ENCODE peak calls at places on chromosomes 13 and 19, in four cellular contexts. One of them, this sample, is unnamed.

GRCh38 chr19:16153582-16154336 is 10.3 kb downstream of the HSH2D start:
- DNase-seq in neural progenitor cell: peak
- DNase-seq in choroid plexus epithelial cell: no peak
- DNase-seq in fibroblast of mammary gland: no peak
- DNase-seq in this sample: no peak

GRCh38 chr13:67372868-67373464 is 142.8 kb upstream of the PCDH9 start:
- DNase-seq in fibroblast of mammary gland: no peak
- DNase-seq in choroid plexus epithelial cell: no peak
- DNase-seq in neural progenitor cell: no peak
- DNase-seq in this sample: no peak

GRCh38 chr13:31530883-31531282 is 208.4 kb upstream of the RXFP2 start:
- DNase-seq in fibroblast of mammary gland: no peak
- DNase-seq in neural progenitor cell: no peak
- DNase-seq in choroid plexus epithelial cell: no peak
- DNase-seq in this sample: no peak

GRCh38 chr13:113005076-113005865 is 36.3 kb downstream of the MCF2L start:
- DNase-seq in choroid plexus epithelial cell: no peak
- DNase-seq in fibroblast of mammary gland: no peak
- DNase-seq in neural progenitor cell: no peak
- DNase-seq in this sample: no peak

GRCh38 chr19:4016903-4017638 is 9.5 kb downstream of the PIAS4 start:
- DNase-seq in fibroblast of mammary gland: no peak
- DNase-seq in neural progenitor cell: no peak
- DNase-seq in choroid plexus epithelial cell: no peak
- DNase-seq in this sample: no peak

GRCh38 chr13:50509771-50510441 is 333.6 kb downstream of the DLEU7 start:
- DNase-seq in fibroblast of mammary gland: no peak
- DNase-seq in choroid plexus epithelial cell: no peak
- DNase-seq in neural progenitor cell: no peak
- DNase-seq in this sample: peak

GRCh38 chr13:110652755-110653154 is 37.4 kb downstream of the NAXD start:
- DNase-seq in neural progenitor cell: no peak
- DNase-seq in choroid plexus epithelial cell: no peak
- DNase-seq in fibroblast of mammary gland: no peak
- DNase-seq in this sample: no peak

GRCh38 chr13:36160297-36160696 is 29.1 kb upstream of the DCLK1 start:
- DNase-seq in choroid plexus epithelial cell: no peak
- DNase-seq in fibroblast of mammary gland: no peak
- DNase-seq in neural progenitor cell: no peak
- DNase-seq in this sample: no peak

GRCh38 chr13:24709186-24709913 is 29.1 kb downstream of the ATP12A start:
- DNase-seq in choroid plexus epithelial cell: no peak
- DNase-seq in neural progenitor cell: no peak
- DNase-seq in fibroblast of mammary gland: no peak
- DNase-seq in this sample: no peak

GRCh38 chr19:47713046-47714021 is at the start of gene EHD2:
- DNase-seq in neural progenitor cell: peak
- DNase-seq in choroid plexus epithelial cell: peak
- DNase-seq in fibroblast of mammary gland: peak
- DNase-seq in this sample: peak

GRCh38 chr13:82655518-82655855 is 1226.8 kb downstream of the SLITRK1 start:
- DNase-seq in fibroblast of mammary gland: no peak
- DNase-seq in choroid plexus epithelial cell: peak
- DNase-seq in neural progenitor cell: no peak
- DNase-seq in this sample: no peak

GRCh38 chr13:23723463-23723862 is 153.3 kb downstream of the TNFRSF19 start:
- DNase-seq in fibroblast of mammary gland: peak
- DNase-seq in choroid plexus epithelial cell: peak
- DNase-seq in neural progenitor cell: no peak
- DNase-seq in this sample: peak

GRCh38 chr13:62908321-62908720 is 1492.7 kb upstream of the PCDH20 start:
- DNase-seq in choroid plexus epithelial cell: no peak
- DNase-seq in fibroblast of mammary gland: peak
- DNase-seq in neural progenitor cell: no peak
- DNase-seq in this sample: no peak

GRCh38 chr13:75417006-75417384 is 65.0 kb downstream of the TBC1D4 start:
- DNase-seq in fibroblast of mammary gland: peak
- DNase-seq in choroid plexus epithelial cell: no peak
- DNase-seq in neural progenitor cell: no peak
- DNase-seq in this sample: no peak

GRCh38 chr13:47232516-47232915 is 335.7 kb upstream of the HTR2A start:
- DNase-seq in neural progenitor cell: no peak
- DNase-seq in fibroblast of mammary gland: no peak
- DNase-seq in choroid plexus epithelial cell: no peak
- DNase-seq in this sample: no peak

GRCh38 chr13:94154362-94154761 is 325.1 kb downstream of the DCT start:
- DNase-seq in fibroblast of mammary gland: peak
- DNase-seq in neural progenitor cell: no peak
- DNase-seq in choroid plexus epithelial cell: peak
- DNase-seq in this sample: peak

GRCh38 chr13:38944219-38944618 is 46.4 kb downstream of the STOML3 start:
- DNase-seq in neural progenitor cell: no peak
- DNase-seq in fibroblast of mammary gland: no peak
- DNase-seq in choroid plexus epithelial cell: no peak
- DNase-seq in this sample: no peak

GRCh38 chr13:111479412-111479811 is 159.0 kb downstream of the TEX29 start:
- DNase-seq in neural progenitor cell: no peak
- DNase-seq in choroid plexus epithelial cell: no peak
- DNase-seq in fibroblast of mammary gland: no peak
- DNase-seq in this sample: no peak

GRCh38 chr19:29404951-29405727 is 120.7 kb upstream of the VSTM2B start:
- DNase-seq in fibroblast of mammary gland: no peak
- DNase-seq in neural progenitor cell: peak
- DNase-seq in choroid plexus epithelial cell: no peak
- DNase-seq in this sample: no peak

GRCh38 chr13:110470272-110471009 is 91.1 kb downstream of the RAB20 start:
- DNase-seq in choroid plexus epithelial cell: peak
- DNase-seq in neural progenitor cell: no peak
- DNase-seq in fibroblast of mammary gland: no peak
- DNase-seq in this sample: no peak

GRCh38 chr13:78816592-78816991 is 157.6 kb upstream of the OBI1 start:
- DNase-seq in fibroblast of mammary gland: no peak
- DNase-seq in neural progenitor cell: no peak
- DNase-seq in choroid plexus epithelial cell: no peak
- DNase-seq in this sample: no peak

GRCh38 chr13:27280009-27280646 is 9.5 kb downstream of the RASL11A start:
- DNase-seq in choroid plexus epithelial cell: peak
- DNase-seq in fibroblast of mammary gland: no peak
- DNase-seq in neural progenitor cell: no peak
- DNase-seq in this sample: no peak

GRCh38 chr13:94233401-94233800 is 246.1 kb downstream of the DCT start:
- DNase-seq in choroid plexus epithelial cell: peak
- DNase-seq in neural progenitor cell: no peak
- DNase-seq in fibroblast of mammary gland: peak
- DNase-seq in this sample: peak

GRCh38 chr13:21034602-21035190 is 26.7 kb downstream of the LATS2 start:
- DNase-seq in fibroblast of mammary gland: peak
- DNase-seq in neural progenitor cell: peak
- DNase-seq in choroid plexus epithelial cell: peak
- DNase-seq in this sample: peak

GRCh38 chr13:86445584-86446140 is 646.4 kb upstream of the SLITRK6 start:
- DNase-seq in fibroblast of mammary gland: no peak
- DNase-seq in choroid plexus epithelial cell: peak
- DNase-seq in neural progenitor cell: no peak
- DNase-seq in this sample: peak

GRCh38 chr13:113978741-113979481 is 5.0 kb upstream of the C13orf46 start:
- DNase-seq in choroid plexus epithelial cell: no peak
- DNase-seq in neural progenitor cell: no peak
- DNase-seq in fibroblast of mammary gland: no peak
- DNase-seq in this sample: peak

GRCh38 chr19:50329146-50329925 is at the start of gene KCNC3:
- DNase-seq in choroid plexus epithelial cell: peak
- DNase-seq in neural progenitor cell: peak
- DNase-seq in fibroblast of mammary gland: peak
- DNase-seq in this sample: peak

GRCh38 chr19:23183251-23183650 is 66.4 kb downstream of the ZNF730 start:
- DNase-seq in choroid plexus epithelial cell: no peak
- DNase-seq in neural progenitor cell: no peak
- DNase-seq in fibroblast of mammary gland: no peak
- DNase-seq in this sample: no peak
- H3K4me3 ChIP-seq in choroid plexus epithelial cell: no peak
- H3K4me3 ChIP-seq in neural progenitor cell: no peak
- H3K4me3 ChIP-seq in fibroblast of mammary gland: no peak
- H3K4me3 ChIP-seq in this sample: no peak

GRCh38 chr19:34109596-34109995 is 62.7 kb upstream of the LSM14A start:
- DNase-seq in neural progenitor cell: no peak
- DNase-seq in choroid plexus epithelial cell: no peak
- DNase-seq in fibroblast of mammary gland: no peak
- DNase-seq in this sample: no peak
- TF ChIP-seq CTCF in neural progenitor cell: no peak
- TF ChIP-seq CTCF in choroid plexus epithelial cell: no peak
- TF ChIP-seq CTCF in fibroblast of mammary gland: no peak
- TF ChIP-seq CTCF in this sample: no peak

GRCh38 chr19:27794444-27795042 is 1418.4 kb downstream of the UQCRFS1 start:
- DNase-seq in neural progenitor cell: peak
- DNase-seq in choroid plexus epithelial cell: peak
- DNase-seq in fibroblast of mammary gland: peak
- DNase-seq in this sample: peak
- H3K4me3 ChIP-seq in neural progenitor cell: peak
- H3K4me3 ChIP-seq in choroid plexus epithelial cell: peak
- H3K4me3 ChIP-seq in fibroblast of mammary gland: peak
- H3K4me3 ChIP-seq in this sample: peak

DNA sequence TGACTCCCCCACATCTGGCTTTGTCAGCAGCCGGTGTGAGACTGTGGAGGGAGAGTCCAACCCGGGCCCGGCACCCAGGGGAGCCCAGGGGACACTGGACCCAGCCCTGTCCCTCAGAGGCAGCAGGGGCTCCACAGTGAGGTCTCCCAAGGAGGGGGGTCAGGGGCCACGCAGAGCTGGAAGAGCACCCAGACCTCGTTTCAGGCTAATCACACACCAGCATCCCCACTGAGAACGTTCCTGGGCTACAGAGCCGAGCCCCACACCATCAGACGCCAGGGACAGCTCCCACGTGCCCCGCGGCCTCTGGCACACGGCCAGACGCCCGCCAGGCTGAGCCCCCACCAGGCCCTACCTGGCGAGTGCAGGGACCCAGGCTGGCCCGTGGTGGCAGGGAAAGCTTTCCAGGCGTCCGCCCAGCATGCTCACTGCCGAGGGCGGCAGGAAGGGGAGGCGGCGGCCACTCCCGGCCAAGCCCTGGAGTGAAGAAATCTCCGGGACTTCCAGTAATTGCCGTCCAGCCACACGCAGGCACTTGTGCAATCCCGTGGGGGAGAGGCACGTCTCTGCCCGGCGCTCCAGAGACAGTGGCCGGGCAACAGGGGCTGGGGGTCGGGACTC is 19.2 kb downstream of the SBNO2 start:
- DNase-seq in fibroblast of mammary gland: peak
- DNase-seq in neural progenitor cell: no peak
- DNase-seq in choroid plexus epithelial cell: peak
- DNase-seq in this sample: peak
- TF ChIP-seq CTCF in fibroblast of mammary gland: no peak
- TF ChIP-seq CTCF in neural progenitor cell: no peak
- TF ChIP-seq CTCF in choroid plexus epithelial cell: no peak
- TF ChIP-seq CTCF in this sample: no peak

GRCh38 chr19:5336195-5336965 is 4.2 kb downstream of the PTPRS start:
- DNase-seq in fibroblast of mammary gland: no peak
- DNase-seq in choroid plexus epithelial cell: no peak
- DNase-seq in neural progenitor cell: peak
- DNase-seq in this sample: no peak

GRCh38 chr19:5337126-5337525 is 3.5 kb downstream of the PTPRS start:
- DNase-seq in fibroblast of mammary gland: no peak
- DNase-seq in neural progenitor cell: no peak
- DNase-seq in choroid plexus epithelial cell: no peak
- DNase-seq in this sample: no peak

GRCh38 chr19:5338661-5339469 is 1.7 kb downstream of the PTPRS start:
- DNase-seq in fibroblast of mammary gland: no peak
- DNase-seq in choroid plexus epithelial cell: no peak
- DNase-seq in neural progenitor cell: peak
- DNase-seq in this sample: no peak

GRCh38 chr19:5339470-5339949 is 1.1 kb downstream of the PTPRS start:
- DNase-seq in neural progenitor cell: peak
- DNase-seq in choroid plexus epithelial cell: no peak
- DNase-seq in fibroblast of mammary gland: no peak
- DNase-seq in this sample: no peak

GRCh38 chr19:5337886-5338595 is 2.6 kb downstream of the PTPRS start:
- DNase-seq in fibroblast of mammary gland: no peak
- DNase-seq in choroid plexus epithelial cell: no peak
- DNase-seq in neural progenitor cell: no peak
- DNase-seq in this sample: no peak
- H3K4me3 ChIP-seq in fibroblast of mammary gland: no peak
- H3K4me3 ChIP-seq in choroid plexus epithelial cell: no peak
- H3K4me3 ChIP-seq in neural progenitor cell: peak
- H3K4me3 ChIP-seq in this sample: no peak

DNA sequence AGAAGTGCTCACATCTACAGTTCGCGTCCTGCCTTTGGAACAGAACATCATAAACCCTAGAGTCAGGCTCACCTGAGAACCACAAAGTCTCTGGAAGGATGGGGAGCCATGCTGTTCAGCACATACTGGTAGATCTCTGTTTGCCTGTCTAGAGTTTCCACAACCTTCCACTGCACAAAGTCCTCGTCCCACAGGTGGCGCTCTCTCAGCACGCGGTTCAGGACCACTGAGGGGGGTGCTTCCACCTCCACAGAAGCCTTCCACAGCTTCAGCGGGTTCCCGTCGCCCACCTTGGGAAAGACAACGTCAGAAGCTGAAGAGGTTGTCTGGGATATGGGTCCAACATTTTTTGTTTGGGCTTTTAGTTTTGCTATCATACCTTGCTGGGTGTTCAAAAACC is 93.6 kb downstream of the KL start:
- DNase-seq in fibroblast of mammary gland: peak
- DNase-seq in neural progenitor cell: peak
- DNase-seq in choroid plexus epithelial cell: no peak
- DNase-seq in this sample: no peak
- TF ChIP-seq CTCF in fibroblast of mammary gland: peak
- TF ChIP-seq CTCF in neural progenitor cell: peak
- TF ChIP-seq CTCF in choroid plexus epithelial cell: peak
- TF ChIP-seq CTCF in this sample: no peak

DNA sequence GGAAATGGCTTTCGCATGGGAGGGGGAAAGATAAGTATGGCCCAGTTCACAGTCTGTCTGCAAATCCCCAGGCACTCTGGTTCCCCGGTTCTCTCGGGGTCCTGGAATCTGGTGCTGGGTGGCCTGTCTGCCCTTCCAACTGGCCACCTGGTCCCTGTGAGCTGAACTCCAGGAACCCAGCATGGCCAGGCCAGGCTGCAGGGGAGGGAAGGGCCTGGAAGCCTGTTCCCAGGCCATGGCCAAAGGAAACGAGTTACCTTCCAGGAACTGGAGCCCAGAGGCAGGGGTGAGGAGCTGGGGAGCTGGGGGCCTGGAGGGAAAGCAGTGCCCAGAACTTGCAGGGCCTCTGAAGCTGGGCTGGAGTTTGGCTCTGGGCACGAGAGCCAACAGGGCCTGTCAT is 19.1 kb upstream of the PNMA8C start:
- DNase-seq in choroid plexus epithelial cell: no peak
- DNase-seq in neural progenitor cell: no peak
- DNase-seq in fibroblast of mammary gland: no peak
- DNase-seq in this sample: no peak
- H3K4me3 ChIP-seq in choroid plexus epithelial cell: no peak
- H3K4me3 ChIP-seq in neural progenitor cell: no peak
- H3K4me3 ChIP-seq in fibroblast of mammary gland: no peak
- H3K4me3 ChIP-seq in this sample: no peak

DNA sequence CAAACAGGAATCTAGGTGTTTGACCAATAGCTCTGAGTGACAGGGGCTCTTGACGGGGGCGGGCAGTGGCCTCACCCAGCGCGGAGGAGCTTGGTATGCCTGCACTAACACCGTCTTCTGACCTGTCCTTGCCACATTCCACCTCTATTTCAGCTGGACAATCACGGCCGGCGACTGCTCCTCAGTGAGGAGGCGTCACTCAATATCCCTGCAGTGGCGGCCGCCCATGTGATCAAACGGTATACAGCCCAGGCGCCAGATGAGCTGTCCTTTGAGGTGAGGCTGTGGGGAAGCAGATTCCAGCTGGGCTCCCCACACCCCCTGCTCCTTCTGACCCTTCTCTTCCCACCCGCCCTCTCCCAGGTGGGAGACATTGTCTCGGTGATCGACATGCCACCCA is 4.7 kb downstream of the ARHGAP33 start:
- DNase-seq in choroid plexus epithelial cell: no peak
- DNase-seq in fibroblast of mammary gland: no peak
- DNase-seq in neural progenitor cell: no peak
- DNase-seq in this sample: no peak
- TF ChIP-seq CTCF in choroid plexus epithelial cell: no peak
- TF ChIP-seq CTCF in fibroblast of mammary gland: no peak
- TF ChIP-seq CTCF in neural progenitor cell: no peak
- TF ChIP-seq CTCF in this sample: no peak